ENCODE peak calls at places on chromosomes 11 and 22, in ten cellular contexts. W, F, J, D, C, V, G, I, Q and X are unnamed samples.

GRCh38 chr22:46512683-46513082 is 24.7 kb downstream of the CELSR1 start:
- DNase-seq in W (no peak), F (no peak), J (no peak), D (no peak), C (no peak), V (no peak), G (no peak), I (no peak), Q (no peak), X (no peak)

GRCh38 chr22:19368876-19369275 is 62.7 kb downstream of the HIRA start:
- DNase-seq in W (no peak), F (no peak), J (no peak), D (no peak), C (no peak), V (no peak), G (no peak), I (no peak), Q (no peak), X (no peak)

GRCh38 chr11:78039919-78040671 is 17.0 kb upstream of the KCTD14 start:
- DNase-seq in W (peak), F (peak), J (no peak), D (peak), C (peak), V (peak), G (peak), I (peak), Q (peak), X (peak)

GRCh38 chr11:31690041-31690440 is 121.1 kb downstream of the PAX6 start:
- DNase-seq in W (no peak), F (no peak), J (no peak), D (no peak), C (no peak), V (no peak), G (no peak), I (peak), Q (no peak), X (no peak)

GRCh38 chr11:20007386-20007785 is 152.9 kb downstream of the DBX1 start:
- DNase-seq in W (no peak), F (peak), J (no peak), D (no peak), C (no peak), V (no peak), G (no peak), I (no peak), Q (no peak), X (no peak)

GRCh38 chr22:23578306-23578705 is 1.8 kb downstream of the IGLL1 start:
- DNase-seq in W (no peak), F (no peak), J (no peak), D (no peak), C (no peak), V (no peak), G (no peak), I (no peak), Q (no peak), X (no peak)

GRCh38 chr11:12889243-12889642 is 119.9 kb upstream of the RASSF10 start:
- DNase-seq in W (no peak), F (no peak), J (no peak), D (peak), C (peak), V (peak), G (no peak), I (peak), Q (no peak), X (no peak)

GRCh38 chr22:37496651-37497599 is 10.7 kb upstream of the MFNG start:
- DNase-seq in W (peak), F (no peak), J (no peak), D (no peak), C (no peak), V (no peak), G (no peak), I (peak), Q (no peak), X (no peak)

GRCh38 chr11:70314730-70315129 is 44.2 kb downstream of the PPFIA1 start:
- DNase-seq in W (no peak), F (no peak), J (no peak), D (no peak), C (no peak), V (no peak), G (no peak), I (no peak), Q (no peak), X (no peak)

GRCh38 chr11:112320668-112321067 is 60.0 kb upstream of the PLET1 start:
- DNase-seq in W (no peak), F (peak), J (no peak), D (peak), C (peak), V (peak), G (peak), I (peak), Q (peak), X (peak)

GRCh38 chr22:41656515-41656914 is 32.2 kb downstream of the SNU13 start:
- DNase-seq in W (no peak), F (no peak), J (no peak), D (no peak), C (no peak), V (no peak), G (no peak), I (peak), Q (no peak), X (no peak)

GRCh38 chr11:6612816-6613136 is 760 bp upstream of the TAF10 start:
- DNase-seq in W (no peak), F (peak), J (peak), D (peak), C (no peak), V (no peak), G (no peak), I (no peak), Q (no peak), X (no peak)

GRCh38 chr11:44782478-44782877 is 55.7 kb downstream of the TSPAN18 start:
- DNase-seq in W (no peak), F (no peak), J (no peak), D (no peak), C (no peak), V (no peak), G (no peak), I (no peak), Q (no peak), X (no peak)

GRCh38 chr22:35479359-35479758 is 61.3 kb upstream of the RASD2 start:
- DNase-seq in W (no peak), F (no peak), J (no peak), D (no peak), C (no peak), V (no peak), G (no peak), I (no peak), Q (peak), X (no peak)

GRCh38 chr11:6438979-6439571 is 1.7 kb downstream of the HPX start:
- DNase-seq in W (peak), F (peak), J (peak), D (peak), C (peak), V (peak), G (peak), I (peak), Q (peak), X (peak)

GRCh38 chr11:122917311-122917710 is 34.8 kb downstream of the JHY start:
- DNase-seq in W (no peak), F (peak), J (no peak), D (peak), C (no peak), V (no peak), G (no peak), I (peak), Q (peak), X (no peak)

GRCh38 chr11:65504671-65505433 is 6.0 kb downstream of the MALAT1 start:
- DNase-seq in W (peak), F (no peak), J (no peak), D (no peak), C (no peak), V (no peak), G (no peak), I (peak), Q (no peak), X (peak)

GRCh38 chr11:64306876-64307622 is 1.7 kb downstream of the ESRRA start:
- DNase-seq in W (peak), F (peak), J (no peak), D (no peak), C (no peak), V (peak), G (peak), I (no peak), Q (no peak), X (peak)

GRCh38 chr11:111329306-111330204 is 31.2 kb downstream of the POU2AF3 start:
- DNase-seq in W (no peak), F (peak), J (no peak), D (peak), C (peak), V (peak), G (no peak), I (no peak), Q (peak), X (no peak)

GRCh38 chr11:114066046-114066648 is 6.6 kb downstream of the ZBTB16 start:
- DNase-seq in W (no peak), F (no peak), J (no peak), D (no peak), C (no peak), V (no peak), G (no peak), I (no peak), Q (no peak), X (no peak)

GRCh38 chr22:39264344-39265116 is 19.7 kb upstream of the PDGFB start:
- DNase-seq in W (no peak), F (no peak), J (no peak), D (peak), C (peak), V (peak), G (no peak), I (no peak), Q (no peak), X (peak)

GRCh38 chr11:697028-697491 is 1.4 kb downstream of the TMEM80 start:
- DNase-seq in W (no peak), F (peak), J (no peak), D (no peak), C (no peak), V (peak), G (no peak), I (peak), Q (no peak), X (no peak)

GRCh38 chr11:64715756-64716470 is 7.1 kb downstream of the NRXN2 start:
- DNase-seq in W (no peak), F (no peak), J (no peak), D (no peak), C (no peak), V (no peak), G (no peak), I (no peak), Q (no peak), X (no peak)

GRCh38 chr11:116162086-116162485 is 610.7 kb downstream of the BUD13 start:
- DNase-seq in W (no peak), F (no peak), J (no peak), D (no peak), C (no peak), V (no peak), G (no peak), I (no peak), Q (no peak), X (no peak)

GRCh38 chr11:94885581-94885980 is 87.8 kb downstream of the CWC15 start:
- DNase-seq in W (no peak), F (no peak), J (no peak), D (no peak), C (no peak), V (no peak), G (no peak), I (no peak), Q (no peak), X (no peak)

GRCh38 chr11:74100231-74100630 is 70.6 kb downstream of the C2CD3 start:
- DNase-seq in W (no peak), F (no peak), J (no peak), D (no peak), C (no peak), V (no peak), G (no peak), I (no peak), Q (no peak), X (no peak)

GRCh38 chr11:1128333-1129142 is 29.2 kb upstream of the MUC5AC start:
- DNase-seq in W (no peak), F (no peak), J (no peak), D (no peak), C (no peak), V (no peak), G (peak), I (no peak), Q (no peak), X (no peak)

GRCh38 chr11:67440229-67441081 is 2.8 kb downstream of the CORO1B start:
- DNase-seq in W (no peak), F (no peak), J (no peak), D (no peak), C (no peak), V (no peak), G (no peak), I (no peak), Q (no peak), X (no peak)
- H3K27ac ChIP-seq in W (no peak), F (no peak), J (peak), D (no peak), C (no peak), V (peak), G (peak), I (no peak), Q (no peak), X (peak)

GRCh38 chr11:131928992-131929391 is 558.6 kb downstream of the NTM start:
- DNase-seq in W (no peak), F (no peak), J (no peak), D (no peak), C (peak), V (no peak), G (no peak), I (no peak), Q (no peak), X (no peak)
- TF ChIP-seq POLR2A in W (no peak), F (no peak), J (no peak), D (no peak), C (no peak), V (no peak), G (no peak), I (no peak), Q (no peak), X (no peak)

DNA sequence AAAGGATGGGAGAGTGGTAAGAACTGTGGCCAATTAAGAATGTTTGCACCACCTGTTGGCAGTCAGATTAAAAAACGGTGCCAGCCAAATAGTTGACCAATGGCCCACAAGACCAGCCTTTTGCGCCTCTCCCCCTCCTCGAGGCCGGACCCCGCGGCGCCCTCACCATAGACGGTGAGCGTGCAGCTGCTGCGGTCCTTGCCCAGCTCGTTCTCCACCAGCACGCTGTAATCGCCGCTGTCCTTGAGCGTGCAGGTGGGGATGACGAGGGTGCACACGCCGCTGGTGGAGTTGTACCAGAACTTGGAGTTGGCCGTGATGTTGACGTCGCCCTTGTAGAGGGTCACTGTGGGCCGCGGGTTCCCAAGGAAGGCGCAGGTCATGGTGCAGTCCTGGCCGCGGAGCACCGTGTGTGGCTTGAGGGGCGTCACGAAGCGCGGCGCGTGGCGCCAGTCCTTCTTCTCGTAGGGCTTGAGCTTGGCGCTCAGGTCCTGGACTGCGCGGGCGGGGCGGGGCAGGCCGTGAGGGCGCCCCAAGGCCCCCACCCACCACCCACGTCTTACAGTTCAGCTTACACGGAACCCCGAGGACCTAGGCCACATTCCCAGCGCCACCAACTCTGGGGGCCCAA is 7.2 kb downstream of the TMEM86A start:
- DNase-seq in W (no peak), F (peak), J (no peak), D (no peak), C (peak), V (no peak), G (peak), I (no peak), Q (no peak), X (peak)
- H3K27ac ChIP-seq in W (no peak), F (peak), J (no peak), D (peak), C (peak), V (peak), G (peak), I (no peak), Q (peak), X (peak)

DNA sequence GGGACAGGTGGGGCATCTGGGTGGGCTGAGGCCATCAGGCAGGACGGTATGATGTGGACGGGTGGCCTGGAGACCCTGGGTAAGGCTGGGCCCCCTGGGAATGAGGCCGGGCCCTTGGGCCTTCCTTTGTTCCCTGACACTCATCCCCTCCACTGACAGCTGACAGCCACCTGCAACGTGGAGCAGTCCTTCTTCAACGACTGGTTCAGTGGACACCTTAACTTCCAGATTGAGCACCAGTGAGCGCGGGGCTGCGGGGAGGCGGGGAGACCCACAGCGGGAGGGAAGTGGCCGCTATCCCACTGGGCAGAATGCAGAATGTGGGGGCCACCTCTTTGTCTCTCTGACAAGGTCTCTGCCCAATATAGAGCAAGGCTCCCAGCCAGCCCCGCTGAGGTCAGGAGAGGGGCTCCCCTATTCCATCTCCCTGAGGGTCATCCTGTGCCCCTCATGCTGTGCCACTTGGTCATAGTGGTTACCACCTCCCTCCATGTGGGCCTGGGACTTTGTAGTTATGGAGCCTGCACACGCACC is 27.7 kb downstream of the FADS3 start:
- DNase-seq in W (no peak), F (no peak), J (no peak), D (no peak), C (no peak), V (no peak), G (no peak), I (no peak), Q (no peak), X (no peak)
- TF ChIP-seq POLR2A in W (no peak), F (no peak), J (no peak), D (no peak), C (no peak), V (no peak), G (no peak), I (no peak), Q (no peak), X (no peak)

DNA sequence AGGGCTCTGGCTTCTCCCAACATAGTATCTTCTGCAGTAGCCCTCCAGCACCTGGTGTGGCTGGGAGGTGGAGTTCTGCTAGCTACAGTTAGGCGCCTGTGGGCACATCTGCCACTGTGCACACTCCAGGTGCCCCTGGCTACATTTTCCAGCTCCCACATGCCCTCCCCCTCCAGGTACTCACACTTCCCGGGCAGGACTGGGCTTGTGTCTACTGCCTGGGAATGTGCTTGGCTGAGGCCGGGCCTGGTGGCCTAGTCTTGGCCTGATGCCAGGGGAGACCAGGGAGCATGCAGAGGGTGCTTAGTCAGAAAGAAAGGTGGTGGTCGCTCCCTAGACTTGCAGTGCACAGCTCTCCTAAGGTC is 15.9 kb downstream of the PHLDB1 start:
- DNase-seq in W (peak), F (peak), J (no peak), D (no peak), C (no peak), V (no peak), G (no peak), I (peak), Q (peak), X (peak)
- H3K27ac ChIP-seq in W (peak), F (peak), J (peak), D (no peak), C (peak), V (peak), G (peak), I (peak), Q (peak), X (peak)